ENCODE peak calls at places on chromosome 22, in ten cellular contexts. N, T, Y, L, C, J, R, B, I and Z are unnamed samples. For H3K4me1, the result is how much of the 10 kb centered on the place peaks cover.

GRCh38 chr22:26436903-26437515 is 7.9 kb downstream of the ASPHD2 start:
- DNase-seq in N (peak), T (no peak), Y (no peak), L (no peak), C (no peak), J (no peak), R (no peak), B (peak), I (no peak), Z (no peak)

GRCh38 chr22:40628354-40629042 is 8.0 kb downstream of the MRTFA start:
- DNase-seq in N (no peak), T (no peak), Y (no peak), L (no peak), C (no peak), J (no peak), R (no peak), B (no peak), I (no peak), Z (no peak)

GRCh38 chr22:19756288-19757128 is 4.1 kb upstream of the TBX1 start:
- DNase-seq in N (peak), T (peak), Y (no peak), L (no peak), C (peak), J (peak), R (no peak), B (peak), I (no peak), Z (peak)

GRCh38 chr22:26565181-26565580 is 24.8 kb downstream of the TPST2 start:
- DNase-seq in N (no peak), T (no peak), Y (no peak), L (no peak), C (no peak), J (no peak), R (no peak), B (no peak), I (no peak), Z (no peak)

GRCh38 chr22:27995801-27996528 is 76.9 kb upstream of the PITPNB start:
- DNase-seq in N (no peak), T (no peak), Y (no peak), L (peak), C (no peak), J (no peak), R (no peak), B (peak), I (peak), Z (peak)

GRCh38 chr22:27881404-27881803 is 37.7 kb downstream of the PITPNB start:
- DNase-seq in N (peak), T (no peak), Y (peak), L (peak), C (no peak), J (no peak), R (no peak), B (peak), I (no peak), Z (no peak)

GRCh38 chr22:23831261-23831660 is 7.5 kb downstream of the DERL3 start:
- DNase-seq in N (no peak), T (no peak), Y (no peak), L (peak), C (no peak), J (no peak), R (no peak), B (no peak), I (peak), Z (no peak)

GRCh38 chr22:34971456-34971855 is 94.5 kb upstream of the ISX start:
- DNase-seq in N (no peak), T (no peak), Y (no peak), L (no peak), C (no peak), J (no peak), R (no peak), B (no peak), I (no peak), Z (no peak)

GRCh38 chr22:27545071-27545470 is 256.5 kb downstream of the MN1 start:
- DNase-seq in N (no peak), T (no peak), Y (no peak), L (no peak), C (no peak), J (no peak), R (no peak), B (no peak), I (no peak), Z (no peak)

GRCh38 chr22:20551805-20552449 is 44.5 kb downstream of the MED15 start:
- DNase-seq in N (no peak), T (no peak), Y (peak), L (peak), C (no peak), J (no peak), R (no peak), B (no peak), I (peak), Z (no peak)

GRCh38 chr22:17920145-17920605 is 104.2 kb downstream of the MICAL3 start:
- DNase-seq in N (peak), T (peak), Y (peak), L (no peak), C (no peak), J (peak), R (no peak), B (peak), I (no peak), Z (no peak)

GRCh38 chr22:29641052-29641780 is 37.8 kb downstream of the NF2 start:
- DNase-seq in N (no peak), T (no peak), Y (no peak), L (peak), C (no peak), J (no peak), R (no peak), B (peak), I (no peak), Z (no peak)

GRCh38 chr22:40281717-40282116 is 64.6 kb upstream of the ADSL start:
- DNase-seq in N (no peak), T (no peak), Y (no peak), L (no peak), C (no peak), J (no peak), R (no peak), B (no peak), I (no peak), Z (no peak)

GRCh38 chr22:30301995-30302809 is 12.9 kb upstream of the CASTOR1 start:
- DNase-seq in N (peak), T (no peak), Y (peak), L (peak), C (no peak), J (no peak), R (no peak), B (peak), I (no peak), Z (no peak)

GRCh38 chr22:41939981-41940852 is 6.7 kb downstream of the CENPM start:
- DNase-seq in N (peak), T (no peak), Y (no peak), L (no peak), C (no peak), J (peak), R (no peak), B (peak), I (no peak), Z (peak)

GRCh38 chr22:39999144-39999757 is 4.5 kb downstream of the FAM83F start:
- DNase-seq in N (no peak), T (no peak), Y (no peak), L (no peak), C (peak), J (peak), R (no peak), B (peak), I (no peak), Z (no peak)

GRCh38 chr22:26172389-26172990 is 3.2 kb downstream of the SEZ6L start:
- DNase-seq in N (no peak), T (peak), Y (no peak), L (no peak), C (peak), J (peak), R (no peak), B (peak), I (no peak), Z (no peak)

GRCh38 chr22:41446057-41446501 is 522 bp downstream of the TOB2 start:
- DNase-seq in N (peak), T (no peak), Y (peak), L (peak), C (no peak), J (peak), R (no peak), B (peak), I (no peak), Z (no peak)

GRCh38 chr22:29765905-29766631 is 739 bp downstream of the ZMAT5 start:
- DNase-seq in N (peak), T (peak), Y (no peak), L (no peak), C (no peak), J (peak), R (no peak), B (peak), I (no peak), Z (no peak)

GRCh38 chr22:17315310-17315709 is 54.0 kb upstream of the CECR2 start:
- DNase-seq in N (peak), T (no peak), Y (no peak), L (no peak), C (no peak), J (no peak), R (no peak), B (no peak), I (no peak), Z (no peak)

GRCh38 chr22:20645954-20646353 is 128.0 kb upstream of the SERPIND1 start:
- DNase-seq in N (no peak), T (no peak), Y (no peak), L (no peak), C (no peak), J (no peak), R (no peak), B (no peak), I (no peak), Z (no peak)

GRCh38 chr22:50444663-50445062 is 30.2 kb downstream of the SBF1 start:
- DNase-seq in N (peak), T (no peak), Y (peak), L (no peak), C (no peak), J (no peak), R (no peak), B (peak), I (no peak), Z (peak)

GRCh38 chr22:33381531-33382406 is 323.6 kb upstream of the SYN3 start:
- DNase-seq in N (no peak), T (no peak), Y (no peak), L (no peak), C (no peak), J (no peak), R (no peak), B (no peak), I (no peak), Z (no peak)

GRCh38 chr22:26918236-26918635 is 260.8 kb downstream of the MIAT start:
- DNase-seq in N (no peak), T (no peak), Y (no peak), L (no peak), C (no peak), J (no peak), R (no peak), B (no peak), I (no peak), Z (no peak)

GRCh38 chr22:30305519-30305905 is 16.2 kb upstream of the CASTOR1 start:
- DNase-seq in N (peak), T (no peak), Y (peak), L (peak), C (no peak), J (peak), R (peak), B (peak), I (peak), Z (no peak)

GRCh38 chr22:31085928-31086327 is 4.8 kb downstream of the SMTN start:
- DNase-seq in N (no peak), T (peak), Y (no peak), L (no peak), C (no peak), J (no peak), R (no peak), B (no peak), I (no peak), Z (no peak)

GRCh38 chr22:27283714-27284113 is 517.8 kb downstream of the MN1 start:
- DNase-seq in N (no peak), T (no peak), Y (no peak), L (no peak), C (no peak), J (peak), R (no peak), B (no peak), I (no peak), Z (no peak)

GRCh38 chr22:29165336-29166060 is 40.2 kb upstream of the EMID1 start:
- DNase-seq in N (no peak), T (no peak), Y (no peak), L (peak), C (no peak), J (no peak), R (no peak), B (no peak), I (peak), Z (no peak)

GRCh38 chr22:28983190-28983589 is 78.4 kb downstream of the C22orf31 start:
- DNase-seq in N (no peak), T (no peak), Y (no peak), L (no peak), C (no peak), J (no peak), R (no peak), B (no peak), I (no peak), Z (no peak)

GRCh38 chr22:30159561-30160353 is 79.5 kb downstream of the HORMAD2 start:
- DNase-seq in N (no peak), T (no peak), Y (no peak), L (no peak), C (peak), J (no peak), R (no peak), B (no peak), I (no peak), Z (no peak)

DNA sequence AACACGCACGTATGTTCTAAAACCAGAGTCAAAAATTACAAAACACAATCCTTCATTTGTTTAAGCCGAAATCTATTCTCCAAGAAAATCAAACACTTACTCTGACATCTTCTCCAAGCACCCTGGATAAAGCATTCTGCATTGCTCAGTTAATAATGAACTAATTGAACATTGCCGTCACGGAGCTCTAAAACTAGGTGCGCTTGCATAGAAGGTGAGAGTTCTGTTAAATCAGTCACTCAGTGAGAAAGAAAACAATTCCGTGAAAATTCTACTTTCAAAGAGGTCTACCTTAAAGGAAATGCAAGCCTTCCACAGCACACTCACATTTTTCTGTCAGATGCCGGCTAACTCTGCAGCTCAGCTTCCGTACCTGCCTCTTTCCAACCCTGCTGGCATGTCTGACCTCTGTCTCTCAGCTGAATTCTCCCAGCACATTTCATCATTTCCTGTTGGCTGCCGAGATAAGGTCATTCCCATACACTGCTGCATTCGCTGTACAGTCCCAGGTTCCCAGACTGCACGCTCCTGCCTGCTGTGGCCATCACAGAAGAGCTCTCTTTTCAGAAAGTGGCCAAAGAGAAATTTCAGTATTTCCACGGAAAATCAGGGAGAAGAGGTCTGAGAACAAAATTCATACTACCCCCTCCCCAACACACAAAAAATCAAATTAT is 55.3 kb downstream of the PACSIN2 start:
- DNase-seq in N (peak), T (peak), Y (peak), L (peak), C (peak), J (peak), R (no peak), B (peak), I (peak), Z (peak)
- H3K4me1 ChIP-seq in N (half or more), T (under half), Y (under half), L (half or more), C (half or more), J (under half), R (under half), B (under half), I (half or more), Z (half or more)

DNA sequence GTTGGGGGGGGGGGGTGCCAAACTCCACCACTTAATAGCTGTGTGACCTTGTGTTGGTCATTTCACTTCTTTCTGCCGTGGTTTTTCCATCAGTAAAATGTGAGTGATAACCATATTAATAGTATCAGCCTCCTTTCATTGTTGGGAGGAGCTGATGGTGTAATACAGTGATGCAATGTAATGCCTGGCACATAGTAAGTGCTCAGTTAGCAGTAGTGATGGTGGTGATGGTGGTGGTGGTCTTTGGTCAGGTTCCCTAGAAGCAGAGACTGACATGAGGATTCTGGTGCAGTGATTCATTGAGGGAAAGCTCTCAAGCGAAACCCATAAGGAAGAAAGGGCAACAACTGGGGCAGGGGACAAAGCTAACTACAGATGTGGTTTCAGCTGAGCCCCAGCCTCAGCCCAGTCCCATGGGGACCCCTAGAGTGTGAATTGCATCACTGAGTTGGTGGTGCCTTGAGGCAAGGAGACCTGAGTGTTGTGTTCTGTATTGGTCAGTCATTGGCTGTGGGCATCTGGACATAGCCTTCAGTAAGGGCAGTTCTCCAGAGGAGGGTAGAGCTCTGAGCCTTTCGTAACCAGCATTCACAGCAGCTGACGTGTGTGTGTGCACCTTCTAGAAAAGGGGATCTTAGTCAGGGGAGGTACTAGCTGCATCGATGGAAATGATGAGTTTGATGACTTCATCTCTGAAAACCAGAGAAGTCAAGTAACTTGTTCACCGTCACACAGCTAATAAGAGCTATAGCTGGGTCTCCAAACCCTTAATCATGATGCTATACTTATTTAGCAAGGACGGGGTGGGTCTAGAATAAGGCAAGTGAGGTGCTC is 93.6 kb upstream of the CRYBB3 start:
- DNase-seq in N (no peak), T (no peak), Y (no peak), L (no peak), C (no peak), J (no peak), R (no peak), B (no peak), I (no peak), Z (no peak)
- TF ChIP-seq EP300 in N (no peak), T (no peak), Y (no peak), L (no peak), C (no peak), J (no peak), R (no peak), B (no peak), I (no peak), Z (no peak)

DNA sequence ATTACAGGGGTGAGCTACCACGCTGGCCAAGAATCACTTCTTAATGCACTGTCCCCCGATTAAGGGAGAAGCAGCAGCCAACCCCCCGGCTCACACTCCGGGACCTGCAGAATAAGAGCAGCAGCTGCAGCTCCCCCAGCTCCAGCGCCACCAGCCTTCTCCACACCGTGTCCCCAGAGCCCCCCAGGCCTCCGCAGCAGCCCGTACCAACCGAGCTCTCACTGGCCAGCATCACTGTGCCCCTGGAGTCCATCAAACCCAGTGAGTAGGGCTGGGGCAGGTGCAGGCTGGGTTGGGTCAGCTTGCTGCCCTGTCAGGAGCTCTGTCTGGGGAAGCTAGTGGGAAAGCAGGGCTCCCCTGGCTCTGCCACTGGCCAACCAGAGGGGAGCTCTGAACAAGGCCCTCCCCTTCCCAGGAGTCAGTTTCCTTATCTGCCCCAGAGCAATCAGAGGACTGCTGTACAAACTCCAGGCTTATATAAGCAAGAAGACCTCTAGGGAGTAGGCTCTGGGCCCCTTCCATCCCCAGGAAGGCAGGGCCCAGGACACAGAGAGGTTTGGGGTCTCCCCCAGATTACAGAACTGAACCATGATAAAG is 8.5 kb upstream of the SH3BP1 start:
- DNase-seq in N (peak), T (no peak), Y (no peak), L (peak), C (no peak), J (peak), R (no peak), B (no peak), I (peak), Z (no peak)
- H3K4me1 ChIP-seq in N (half or more), T (under half), Y (under half), L (half or more), C (under half), J (under half), R (half or more), B (under half), I (half or more), Z (half or more)

GRCh38 chr22:45903355-45904149 is 73.4 kb downstream of the WNT7B start:
- DNase-seq in N (no peak), T (no peak), Y (no peak), L (no peak), C (no peak), J (no peak), R (no peak), B (no peak), I (no peak), Z (peak)
- TF ChIP-seq EP300 in N (no peak), T (no peak), Y (no peak), L (no peak), C (no peak), J (no peak), R (no peak), B (no peak), I (no peak), Z (no peak)

GRCh38 chr22:49358041-49358440 is 469.6 kb downstream of the BRD1 start:
- DNase-seq in N (peak), T (no peak), Y (no peak), L (no peak), C (no peak), J (no peak), R (no peak), B (no peak), I (no peak), Z (no peak)
- H3K4me1 ChIP-seq in N (under half), T (under half), Y (under half), L (under half), C (under half), J (under half), R (under half), B (under half), I (under half), Z (under half)

DNA sequence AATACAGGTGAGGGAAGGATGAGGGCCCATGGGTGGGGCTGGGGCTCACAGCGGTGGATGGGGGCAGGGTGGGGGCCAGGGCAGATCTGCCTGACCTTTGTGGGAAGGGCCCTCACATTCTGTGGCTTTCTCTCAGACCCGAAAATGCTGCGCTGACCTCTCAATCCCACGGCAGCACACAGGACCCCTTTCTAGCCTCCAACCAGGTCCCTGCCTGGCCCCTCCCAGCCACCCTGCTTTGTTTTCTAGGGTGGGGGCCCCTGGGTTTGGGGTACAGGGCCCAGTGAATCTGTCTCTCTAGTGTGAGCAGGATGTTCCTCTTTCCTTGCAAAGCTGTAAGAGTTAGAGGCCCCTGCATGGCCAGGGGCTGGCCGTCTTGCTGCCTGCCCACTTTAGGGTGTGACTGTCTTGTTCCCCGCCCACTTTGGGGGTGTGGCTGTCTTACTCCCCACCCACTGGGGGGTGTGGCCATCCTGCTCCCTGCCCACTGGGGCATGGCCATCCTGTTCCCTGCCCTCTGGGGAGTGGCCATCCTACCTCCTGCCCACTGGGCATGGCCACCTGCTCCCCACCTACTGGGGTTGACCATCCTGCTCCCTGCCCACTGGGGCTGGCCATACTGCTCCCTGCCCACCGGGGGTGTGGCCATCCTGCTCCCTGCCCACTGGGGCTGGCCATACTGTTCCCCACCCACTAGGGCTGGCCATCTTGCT is 11.5 kb downstream of the PARVG start:
- DNase-seq in N (no peak), T (peak), Y (no peak), L (peak), C (no peak), J (peak), R (no peak), B (no peak), I (no peak), Z (no peak)
- TF ChIP-seq EP300 in N (no peak), T (no peak), Y (no peak), L (no peak), C (no peak), J (no peak), R (no peak), B (no peak), I (no peak), Z (no peak)